ENCODE peak calls at places on chromosomes 12 and 14, in four cellular contexts. U is AG09309, P is Calu3, S is PC-9. F is an unnamed sample.

GRCh38 chr12:25550186-25550585 is 2.9 kb downstream of the LMNTD1 start:
- DNase-seq in S (no peak), P (no peak), U (no peak), F (no peak)

GRCh38 chr12:4440187-4440941 is 5.3 kb downstream of the FGF6 start:
- DNase-seq in S (no peak), P (no peak), U (no peak), F (peak)

GRCh38 chr12:28192145-28192544 is 1.9 kb downstream of the CCDC91 start:
- DNase-seq in S (no peak), U (no peak), P (no peak), F (no peak)

GRCh38 chr12:89390802-89391673 is 38.7 kb upstream of the DUSP6 start:
- DNase-seq in U (peak), P (no peak), S (no peak), F (no peak)

GRCh38 chr12:128190614-128191013 is 76.4 kb upstream of the TMEM132C start:
- DNase-seq in U (no peak), S (no peak), P (no peak), F (peak)

GRCh38 chr14:95452176-95452889 is 64.1 kb downstream of the SYNE3 start:
- DNase-seq in U (no peak), P (peak), S (no peak), F (no peak)

GRCh38 chr14:76550534-76550933 is 174.6 kb downstream of the ESRRB start:
- DNase-seq in S (no peak), P (no peak), U (no peak), F (no peak)

GRCh38 chr14:91570021-91570420 is 59.9 kb upstream of the PPP4R3A start:
- DNase-seq in U (no peak), S (no peak), P (no peak), F (no peak)

GRCh38 chr12:96192926-96193573 is 1.1 kb upstream of the ELK3 start:
- DNase-seq in S (no peak), P (no peak), U (no peak), F (no peak)

GRCh38 chr14:23478109-23478698 is 8.7 kb downstream of the NGDN start:
- DNase-seq in S (peak), U (peak), P (peak), F (peak)

GRCh38 chr12:84862190-84862589 is 50.4 kb downstream of the SLC6A15 start:
- DNase-seq in P (no peak), U (peak), S (no peak), F (no peak)

GRCh38 chr14:70832536-70833305 is 23.4 kb upstream of the MAP3K9 start:
- DNase-seq in U (no peak), P (no peak), S (no peak), F (no peak)

GRCh38 chr14:78764240-78764639 is 594.1 kb downstream of the NRXN3 start:
- DNase-seq in S (no peak), U (no peak), P (peak), F (no peak)

GRCh38 chr14:64636208-64636979 is 67.8 kb upstream of the PLEKHG3 start:
- DNase-seq in P (peak), S (peak), U (no peak), F (peak)

GRCh38 chr14:55136868-55137785 is 8.1 kb downstream of the LGALS3 start:
- DNase-seq in S (no peak), U (peak), P (peak), F (no peak)
- TF ChIP-seq CTCF in S (no peak), U (peak), P (no peak), F (no peak)

GRCh38 chr12:125304029-125304428 is 238.8 kb downstream of the AACS start:
- DNase-seq in U (no peak), S (no peak), P (no peak), F (no peak)

GRCh38 chr12:125299840-125300239 is 234.6 kb downstream of the AACS start:
- DNase-seq in U (no peak), P (no peak), S (no peak), F (no peak)

GRCh38 chr12:125295550-125295949 is 230.3 kb downstream of the AACS start:
- DNase-seq in P (no peak), U (no peak), S (no peak), F (no peak)

GRCh38 chr12:125296701-125297100 is 231.5 kb downstream of the AACS start:
- DNase-seq in U (no peak), P (no peak), S (no peak), F (no peak)

DNA sequence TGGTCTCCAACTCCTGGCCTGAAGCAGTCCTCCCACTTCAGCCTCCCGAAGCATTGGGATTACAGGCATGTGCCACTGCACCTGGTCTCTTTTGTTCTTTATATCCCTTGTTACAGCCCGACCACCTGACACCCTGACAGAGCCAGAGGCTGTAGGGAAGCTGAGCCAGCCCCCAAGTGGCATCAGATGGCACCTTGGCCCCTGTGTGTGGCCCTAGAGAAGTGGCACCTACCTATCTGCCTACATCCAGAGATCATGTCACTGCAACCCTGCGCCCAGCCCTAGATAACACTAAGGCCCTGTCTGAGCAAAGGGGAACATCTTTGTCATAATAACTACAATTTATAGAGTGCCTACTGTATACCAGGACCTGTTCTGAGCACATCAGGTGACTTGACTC is 235.0 kb downstream of the AACS start:
- DNase-seq in P (no peak), S (no peak), U (no peak), F (no peak)
- TF ChIP-seq CTCF in P (no peak), S (no peak), U (no peak), F (no peak)

GRCh38 chr14:73851567-73852382 is at the start of gene PTGR2:
- DNase-seq in U (peak), S (peak), P (peak), F (peak)
- TF ChIP-seq CTCF in U (peak), S (no peak), P (no peak), F (no peak)

GRCh38 chr14:104776961-104777807 is 18.4 kb downstream of the AKT1 start:
- DNase-seq in U (no peak), P (no peak), S (no peak), F (no peak)
- TF ChIP-seq CTCF in U (no peak), P (no peak), S (no peak), F (peak)

DNA sequence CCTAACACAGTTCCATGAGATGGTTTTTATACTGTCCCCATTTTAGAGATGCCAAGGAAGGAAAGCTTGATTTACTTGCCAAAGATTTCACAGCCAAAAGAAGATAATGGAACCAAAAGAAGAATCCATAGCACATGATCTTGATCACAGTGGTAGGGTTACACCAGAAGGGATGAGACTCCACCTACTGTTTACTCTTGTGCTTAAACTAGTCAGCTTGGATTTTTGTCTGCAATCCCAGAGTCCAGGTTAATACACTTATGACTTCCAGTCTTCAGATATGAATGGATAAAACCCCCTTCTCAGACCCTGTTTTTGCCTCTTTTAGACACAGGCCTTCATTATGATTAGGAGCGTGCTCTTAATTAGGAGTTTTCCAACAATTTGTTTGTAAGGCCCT is 454.2 kb downstream of the AEBP2 start:
- DNase-seq in U (no peak), P (no peak), S (no peak), F (no peak)
- TF ChIP-seq CTCF in U (peak), P (no peak), S (no peak), F (no peak)

GRCh38 chr14:24690492-24690891 is 56.5 kb upstream of the GZMB start:
- DNase-seq in S (no peak), P (peak), U (no peak), F (no peak)
- TF ChIP-seq CTCF in S (no peak), P (no peak), U (no peak), F (no peak)

GRCh38 chr14:89417469-89418225 is 614 bp upstream of the FOXN3 start:
- DNase-seq in U (no peak), P (peak), S (peak), F (peak)
- TF ChIP-seq CTCF in U (peak), P (no peak), S (no peak), F (peak)

GRCh38 chr12:121392325-121392716 is 7.6 kb upstream of the RNF34 start:
- DNase-seq in P (no peak), S (no peak), U (no peak), F (no peak)
- TF ChIP-seq CTCF in P (no peak), S (no peak), U (no peak), F (no peak)